ENCODE peak calls at places on chromosomes 2 and 18, in six cellular contexts. O is endodermal cell, Y is fibroblast of villous mesenchyme, S is neuronal stem cell, G is IMR-90, B is caudate nucleus. C is an unnamed sample.

GRCh38 chr2:43329637-43330036 is 103.2 kb upstream of the ZFP36L2 start:
- DNase-seq in G (no peak), S (no peak), O (no peak), Y (no peak), B (no peak), C (no peak)

GRCh38 chr2:8729939-8730338 is 48.1 kb downstream of the ID2 start:
- DNase-seq in G (no peak), B (no peak), S (no peak), O (no peak), Y (no peak), C (no peak)

GRCh38 chr18:27411911-27412310 is 226.8 kb upstream of the CHST9 start:
- DNase-seq in O (no peak), G (no peak), S (no peak), B (no peak), Y (no peak), C (no peak)

GRCh38 chr2:128601298-128602037 is 282.8 kb upstream of the HS6ST1 start:
- DNase-seq in Y (no peak), S (no peak), G (no peak), O (no peak), B (no peak), C (peak)

GRCh38 chr2:62334440-62335058 is 138.6 kb downstream of the B3GNT2 start:
- DNase-seq in B (no peak), Y (no peak), O (no peak), G (no peak), S (no peak), C (no peak)

GRCh38 chr2:85053802-85054201 is 79.4 kb upstream of the TCF7L1 start:
- DNase-seq in S (no peak), B (no peak), O (no peak), Y (peak), G (peak), C (no peak)

GRCh38 chr2:20544093-20544747 is 97.3 kb downstream of the RHOB start:
- DNase-seq in Y (no peak), B (no peak), G (no peak), O (no peak), S (no peak), C (no peak)

GRCh38 chr2:141513853-141514252 is 617.0 kb downstream of the LRP1B start:
- DNase-seq in S (no peak), O (no peak), Y (no peak), G (no peak), B (no peak), C (no peak)

GRCh38 chr2:128772671-128773070 is 454.0 kb upstream of the HS6ST1 start:
- DNase-seq in G (no peak), S (no peak), O (no peak), Y (no peak), B (no peak), C (no peak)

GRCh38 chr2:119521437-119521825 is 2.9 kb downstream of the SCTR start:
- DNase-seq in B (no peak), Y (no peak), G (no peak), S (no peak), O (no peak), C (no peak)

GRCh38 chr2:27220091-27220490 is 2.9 kb downstream of the CAD start:
- DNase-seq in S (no peak), O (no peak), G (no peak), B (no peak), Y (no peak), C (no peak)

GRCh38 chr2:76870011-76870410 is 652.2 kb downstream of the LRRTM4 start:
- DNase-seq in S (no peak), O (no peak), Y (peak), B (no peak), G (no peak), C (no peak)

GRCh38 chr2:193141-193552 is 70.7 kb downstream of the SH3YL1 start:
- DNase-seq in Y (no peak), B (no peak), G (peak), O (no peak), S (no peak), C (no peak)

GRCh38 chr2:156115338-156115737 is 217.2 kb downstream of the NR4A2 start:
- DNase-seq in Y (no peak), S (no peak), B (no peak), G (no peak), O (no peak), C (no peak)

GRCh38 chr2:19649107-19649506 is 252.7 kb downstream of the TTC32 start:
- DNase-seq in B (no peak), O (no peak), G (peak), Y (peak), S (no peak), C (no peak)

GRCh38 chr2:69634197-69634821 is 9.2 kb downstream of the AAK1 start:
- DNase-seq in O (no peak), S (no peak), G (peak), B (no peak), Y (no peak), C (no peak)

GRCh38 chr18:37450434-37451133 is 115.0 kb downstream of the CELF4 start:
- DNase-seq in S (peak), Y (no peak), O (peak), B (no peak), G (peak), C (peak)

GRCh38 chr2:26528870-26529269 is 50.9 kb upstream of the OTOF start:
- DNase-seq in Y (no peak), G (no peak), B (no peak), O (peak), S (no peak), C (no peak)

GRCh38 chr2:230505162-230505561 is 89.2 kb downstream of the SP100 start:
- DNase-seq in Y (no peak), B (no peak), G (no peak), O (no peak), S (no peak), C (no peak)

GRCh38 chr2:236176951-236177350 is 8.8 kb upstream of the GBX2 start:
- DNase-seq in G (no peak), O (peak), S (no peak), B (no peak), Y (no peak), C (no peak)

GRCh38 chr2:50645346-50645745 is 386.6 kb downstream of the NRXN1 start:
- DNase-seq in Y (no peak), B (no peak), G (no peak), O (no peak), S (no peak), C (no peak)

GRCh38 chr2:121124330-121124729 is 160.7 kb downstream of the TFCP2L1 start:
- DNase-seq in S (no peak), G (no peak), Y (no peak), O (no peak), B (no peak), C (no peak)

GRCh38 chr2:22442051-22442450 is 942.9 kb upstream of the KLHL29 start:
- DNase-seq in G (no peak), S (no peak), B (no peak), Y (no peak), O (no peak), C (no peak)

GRCh38 chr18:76131738-76132137 is 363.3 kb downstream of the ZNF516 start:
- DNase-seq in O (no peak), S (no peak), G (no peak), Y (no peak), B (no peak), C (no peak)

GRCh38 chr18:48949606-48950535 is 894 bp downstream of the SMAD7 start:
- DNase-seq in G (peak), Y (peak), O (peak), S (peak), B (no peak), C (peak)

GRCh38 chr2:74328074-74328473 is 15.1 kb downstream of the SLC4A5 start:
- DNase-seq in S (no peak), Y (no peak), G (no peak), B (no peak), O (peak), C (no peak)

GRCh38 chr2:158179660-158180059 is 78.0 kb downstream of the UPP2 start:
- DNase-seq in O (no peak), G (peak), B (no peak), Y (peak), S (no peak), C (no peak)

GRCh38 chr18:79970419-79971133 is 6.1 kb downstream of the HSBP1L1 start:
- DNase-seq in S (no peak), G (no peak), O (no peak), B (no peak), Y (peak), C (no peak)

GRCh38 chr2:71554028-71554705 is 100.8 kb downstream of the DYSF start:
- DNase-seq in B (no peak), Y (no peak), O (no peak), G (no peak), S (no peak), C (no peak)

GRCh38 chr2:55923091-55923977 is at the start of gene EFEMP1:
- DNase-seq in O (peak), B (peak), Y (peak), G (peak), S (peak), C (peak)

GRCh38 chr2:126656311-126657145 is 570 bp downstream of the GYPC start:
- DNase-seq in O (peak), G (peak), S (peak), Y (peak), B (no peak), C (no peak)

GRCh38 chr18:56068030-56068671 is 480.2 kb upstream of the TCF4 start:
- DNase-seq in B (no peak), G (peak), O (no peak), S (no peak), Y (peak), C (no peak)

GRCh38 chr18:31946305-31947046 is 3.5 kb upstream of the TRAPPC8 start:
- DNase-seq in S (no peak), Y (no peak), G (no peak), O (peak), B (no peak), C (no peak)

GRCh38 chr18:48797841-48798255 is 152.9 kb downstream of the SMAD7 start:
- DNase-seq in S (no peak), Y (peak), B (no peak), G (no peak), O (peak), C (no peak)

GRCh38 chr2:189348369-189348768 is 92.9 kb upstream of the WDR75 start:
- DNase-seq in Y (no peak), B (no peak), O (no peak), G (no peak), S (no peak), C (no peak)

GRCh38 chr2:23900927-23901322 is 26.0 kb downstream of the ATAD2B start:
- DNase-seq in G (peak), B (no peak), Y (peak), O (no peak), S (no peak), C (no peak)